ENCODE peak calls at places on chromosome 9, in ten cellular contexts. K is NT2/D1; Y is CD8-positive, alpha-beta memory T cell; M is ovary; W is fibroblast of lung; F is MM.1S; Q is PC-3; C is A673; H is mucosa of descending colon; S is upper lobe of left lung. A is an unnamed sample.

GRCh38 chr9:116998305-116998704 is 311.2 kb downstream of the TRIM32 start:
- DNase-seq in M (no peak), Y (no peak), C (peak; percentile 17), K (peak; percentile 23), H (peak; percentile 7), F (peak; percentile 55), Q (peak; percentile 22), W (peak; percentile 11), S (no peak), A (no peak)

GRCh38 chr9:113584728-113585442 is 121.4 kb downstream of the RGS3 start:
- DNase-seq in M (no peak), K (no peak), F (no peak), H (no peak), Q (no peak), W (no peak), S (no peak), C (no peak), Y (no peak), A (peak; percentile 9)

GRCh38 chr9:90029996-90030395 is 425.2 kb downstream of the GADD45G start:
- DNase-seq in Q (peak; percentile 34), M (no peak), W (peak; percentile 19), K (no peak), S (no peak), H (no peak), C (no peak), F (no peak), Y (no peak), A (no peak)

GRCh38 chr9:117528225-117528624 is 113.4 kb upstream of the ASTN2 start:
- DNase-seq in W (no peak), C (no peak), S (no peak), M (no peak), F (no peak), Q (no peak), H (no peak), Y (no peak), K (no peak), A (no peak)

GRCh38 chr9:90956026-90956810 is 154.6 kb downstream of the SYK start:
- DNase-seq in K (no peak), C (no peak), W (peak; percentile 71), F (no peak), Q (no peak), S (peak; percentile 36), Y (no peak), M (no peak), H (no peak), A (no peak)

GRCh38 chr9:109399258-109399767 is 78.5 kb upstream of the EPB41L4B start:
- DNase-seq in K (no peak), S (no peak), W (no peak), Q (no peak), M (no peak), F (peak; percentile 35), C (no peak), Y (no peak), H (no peak), A (no peak)

GRCh38 chr9:68530618-68531017 is 10.1 kb downstream of the TMEM252 start:
- DNase-seq in F (no peak), S (peak; percentile 63), C (peak; percentile 4), Q (no peak), H (peak; percentile 84), Y (no peak), K (no peak), M (peak; percentile 36), W (no peak), A (peak; percentile 82)

GRCh38 chr9:16361118-16361517 is 509.4 kb downstream of the BNC2 start:
- DNase-seq in S (no peak), H (no peak), F (no peak), W (peak; percentile 56), Y (no peak), C (no peak), Q (peak; percentile 11), K (no peak), M (no peak), A (no peak)

GRCh38 chr9:23830949-23831730 is 5.1 kb upstream of the ELAVL2 start:
- DNase-seq in H (no peak), S (no peak), Q (no peak), W (no peak), C (no peak), Y (no peak), F (no peak), K (no peak), M (no peak), A (no peak)

GRCh38 chr9:2087500-2088313 is 72.6 kb downstream of the SMARCA2 start:
- DNase-seq in Q (peak; percentile 53), K (peak; percentile 22), M (no peak), W (peak; percentile 55), C (peak; percentile 75), Y (no peak), F (peak; percentile 76), S (no peak), H (peak; percentile 7), A (no peak)

GRCh38 chr9:91024841-91025240 is 223.2 kb downstream of the SYK start:
- DNase-seq in S (no peak), W (no peak), K (no peak), Y (no peak), C (no peak), Q (no peak), H (no peak), F (no peak), M (no peak), A (no peak)

GRCh38 chr9:9212963-9213362 is 1399.8 kb downstream of the PTPRD start:
- DNase-seq in Q (no peak), F (no peak), M (no peak), K (no peak), C (no peak), W (no peak), S (no peak), Y (no peak), H (no peak), A (no peak)

GRCh38 chr9:19456996-19457693 is 48.3 kb downstream of the ACER2 start:
- DNase-seq in C (peak; percentile 65), K (peak; percentile 73), F (no peak), H (peak; percentile 72), Q (peak; percentile 82), M (peak; percentile 62), Y (peak; percentile 43), W (peak; percentile 69), S (peak; percentile 65), A (peak; percentile 52)

GRCh38 chr9:120411862-120412424 is 168.0 kb downstream of the CDK5RAP2 start:
- DNase-seq in Y (no peak), W (no peak), F (no peak), C (no peak), Q (no peak), K (no peak), M (no peak), H (no peak), S (no peak), A (no peak)
- H3K36me3 ChIP-seq in Y (peaks cover 40% of the 10 kb centered on the region), W (peaks cover 7% of the 10 kb centered on the region), F (peaks cover 10% of the 10 kb centered on the region), C (peaks cover 47% of the 10 kb centered on the region), Q (peaks cover 8% of the 10 kb centered on the region), K (peaks cover 55% of the 10 kb centered on the region), M (no peaks in the 10 kb centered on the region), H (no peaks in the 10 kb centered on the region), S (peaks cover 62% of the 10 kb centered on the region), A (peaks cover 71% of the 10 kb centered on the region)

GRCh38 chr9:35056571-35057270 is 15.7 kb downstream of the VCP start:
- DNase-seq in F (no peak), Q (no peak), W (no peak), Y (no peak), C (no peak), M (no peak), H (no peak), K (no peak), S (no peak), A (no peak)

GRCh38 chr9:35054185-35054835 is 18.1 kb downstream of the VCP start:
- DNase-seq in H (no peak), S (no peak), K (no peak), C (no peak), M (no peak), F (no peak), Y (no peak), W (no peak), Q (no peak), A (no peak)

GRCh38 chr9:35054871-35055644 is 17.4 kb downstream of the VCP start:
- DNase-seq in M (no peak), H (no peak), S (no peak), C (no peak), W (no peak), K (no peak), Y (no peak), F (no peak), Q (no peak), A (no peak)

GRCh38 chr9:35059438-35059837 is 13.0 kb downstream of the VCP start:
- DNase-seq in C (no peak), S (no peak), K (no peak), Y (no peak), F (no peak), H (no peak), W (no peak), M (no peak), Q (no peak), A (no peak)

GRCh38 chr9:35057271-35057620 is 15.2 kb downstream of the VCP start:
- DNase-seq in C (no peak), K (no peak), H (no peak), M (no peak), F (no peak), Q (no peak), W (no peak), Y (no peak), S (no peak), A (no peak)
- H3K36me3 ChIP-seq in C (peaks cover 73% of the 10 kb centered on the region), K (peaks cover 83% of the 10 kb centered on the region), H (peaks cover 50% of the 10 kb centered on the region), M (no peaks in the 10 kb centered on the region), F (peaks cover 51% of the 10 kb centered on the region), Q (peaks cover 68% of the 10 kb centered on the region), W (peaks cover 34% of the 10 kb centered on the region), Y (peaks cover 60% of the 10 kb centered on the region), S (peaks cover 98% of the 10 kb centered on the region), A (peaks cover 99% of the 10 kb centered on the region)

DNA sequence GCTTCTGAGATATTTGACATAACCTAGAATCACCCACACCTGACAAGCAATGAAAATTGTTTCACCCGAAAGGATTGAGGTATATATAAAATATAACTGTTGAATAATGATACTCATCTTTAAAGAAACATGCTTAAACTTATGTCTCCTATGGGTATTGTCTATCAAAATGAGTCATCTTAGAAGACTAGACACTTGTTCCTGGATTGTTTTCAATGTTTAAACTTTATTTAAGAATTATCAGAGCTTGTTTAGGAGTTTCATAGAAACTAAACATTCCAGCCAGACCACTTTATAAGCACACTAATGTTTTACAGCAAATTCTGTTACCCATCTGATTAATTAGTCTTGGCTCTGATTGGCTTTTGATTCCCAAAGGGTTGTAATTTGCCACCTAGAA is 19.6 kb downstream of the NFX1 start:
- DNase-seq in S (no peak), F (no peak), Q (no peak), H (no peak), C (no peak), K (no peak), M (no peak), Y (no peak), W (no peak), A (no peak)
- H3K36me3 ChIP-seq in S (peaks cover 100% of the 10 kb centered on the region), F (peaks cover 14% of the 10 kb centered on the region), Q (peaks cover 47% of the 10 kb centered on the region), H (peaks cover 10% of the 10 kb centered on the region), C (peaks cover 92% of the 10 kb centered on the region), K (peaks cover 94% of the 10 kb centered on the region), M (no peaks in the 10 kb centered on the region), Y (peaks cover 65% of the 10 kb centered on the region), W (peaks cover 17% of the 10 kb centered on the region), A (peaks cover 54% of the 10 kb centered on the region)

DNA sequence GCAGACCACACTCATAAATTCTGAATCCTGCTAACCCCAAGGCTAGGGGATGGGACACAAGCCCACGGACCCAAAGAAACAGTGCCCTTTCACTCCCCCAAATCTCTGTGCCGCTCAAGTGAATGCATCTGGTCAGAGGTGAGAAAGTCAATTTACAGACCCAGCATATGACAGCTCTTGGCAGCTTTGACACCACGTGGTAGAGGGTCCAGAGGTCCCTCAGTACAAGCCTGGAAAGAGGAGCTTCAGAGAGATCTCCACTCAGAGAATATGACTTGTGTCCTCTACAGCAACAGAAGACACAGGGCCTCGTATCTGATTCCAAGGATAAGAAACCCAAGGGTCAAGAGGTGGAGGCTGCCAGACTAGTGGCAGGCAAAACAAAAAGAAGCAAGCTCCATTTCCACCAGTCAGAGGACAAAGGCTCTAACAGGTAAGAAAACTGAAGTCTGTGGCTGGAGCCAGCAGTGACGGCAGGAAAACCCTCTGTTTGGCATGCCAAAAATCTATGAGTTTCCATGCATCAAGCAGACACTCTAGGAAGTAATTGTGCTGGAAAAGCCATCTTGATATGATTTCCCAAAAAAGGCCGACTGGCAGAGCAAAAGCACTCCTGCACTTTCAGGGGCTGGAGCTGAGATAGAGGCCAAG is 138.7 kb downstream of the UGCG start:
- DNase-seq in K (no peak), S (no peak), C (no peak), Q (no peak), Y (no peak), F (no peak), H (no peak), M (no peak), W (no peak), A (peak; percentile 36)
- H3K36me3 ChIP-seq in K (peaks cover 10% of the 10 kb centered on the region), S (no peaks in the 10 kb centered on the region), C (no peaks in the 10 kb centered on the region), Q (no peaks in the 10 kb centered on the region), Y (no peaks in the 10 kb centered on the region), F (no peaks in the 10 kb centered on the region), H (no peaks in the 10 kb centered on the region), M (no peaks in the 10 kb centered on the region), W (no peaks in the 10 kb centered on the region), A (no peaks in the 10 kb centered on the region)

A was measured in heart left ventricle.